ENCODE peak calls at places on chromosomes 2 and 18, in nine cellular contexts. N is aorta; V is fibroblast of lung; E is Peyer's patch; A is CD8-positive, alpha-beta memory T cell; S is dorsolateral prefrontal cortex; G is transverse colon; B is pancreas; F is adrenal gland. U is an unnamed sample.

GRCh38 chr2:237141556-237141955 is 55.9 kb downstream of the COPS8 start:
- DNase-seq in N (no peak), V (peak; percentile 88), E (no peak), A (no peak), S (no peak), G (no peak), B (no peak), F (no peak), U (no peak)

GRCh38 chr18:7950380-7951143 is 383.4 kb downstream of the PTPRM start:
- DNase-seq in N (no peak), V (peak; percentile 78), E (peak; percentile 66), A (no peak), S (no peak), G (no peak), B (no peak), F (no peak), U (no peak)

GRCh38 chr2:128505150-128505490 is 186.5 kb upstream of the HS6ST1 start:
- DNase-seq in N (peak; percentile 63), V (no peak), E (no peak), A (no peak), S (no peak), G (no peak), B (no peak), F (no peak), U (no peak)

GRCh38 chr2:113370478-113371091 is 66.9 kb upstream of the ZNG1B start:
- DNase-seq in N (no peak), V (peak; percentile 58), E (peak; percentile 86), A (peak; percentile 68), S (peak; percentile 54), G (peak; percentile 75), B (no peak), F (peak; percentile 82), U (peak; percentile 29)

GRCh38 chr2:195498176-195498575 is 158.8 kb upstream of the SLC39A10 start:
- DNase-seq in N (no peak), V (peak; percentile 19), E (peak; percentile 92), A (peak; percentile 53), S (no peak), G (peak; percentile 57), B (no peak), F (peak; percentile 69), U (peak; percentile 66)

GRCh38 chr2:227509824-227510619 is 38.1 kb downstream of the AGFG1 start:
- DNase-seq in N (no peak), V (peak; percentile 45), E (no peak), A (no peak), S (no peak), G (no peak), B (no peak), F (no peak), U (no peak)

GRCh38 chr2:134301099-134301970 is 47.5 kb downstream of the MGAT5 start:
- DNase-seq in N (no peak), V (peak; percentile 71), E (no peak), A (no peak), S (no peak), G (no peak), B (no peak), F (no peak), U (no peak)

GRCh38 chr2:191218292-191218898 is 26.8 kb upstream of the MYO1B start:
- DNase-seq in N (no peak), V (peak; percentile 83), E (peak; percentile 65), A (peak; percentile 23), S (peak; percentile 17), G (peak; percentile 41), B (no peak), F (no peak), U (peak; percentile 54)

GRCh38 chr2:43266692-43267091 is 40.3 kb upstream of the ZFP36L2 start:
- DNase-seq in N (no peak), V (no peak), E (peak; percentile 55), A (no peak), S (no peak), G (peak; percentile 43), B (no peak), F (peak; percentile 60), U (no peak)

GRCh38 chr18:25164837-25165791 is 186.9 kb downstream of the ZNF521 start:
- DNase-seq in N (no peak), V (peak; percentile 78), E (no peak), A (no peak), S (no peak), G (no peak), B (no peak), F (peak; percentile 35), U (no peak)

GRCh38 chr18:23805898-23806297 is 116.6 kb downstream of the LAMA3 start:
- DNase-seq in N (no peak), V (peak; percentile 58), E (no peak), A (no peak), S (no peak), G (no peak), B (no peak), F (no peak), U (no peak)
- H3K27ac ChIP-seq in N (no peak overlapping the region), V (no peak overlapping the region), E (no peak overlapping the region), A (no peak overlapping the region), S (no peak overlapping the region), G (no peak overlapping the region), B (no peak overlapping the region), F (no peak overlapping the region), U (no peak overlapping the region)

GRCh38 chr18:48003426-48004349 is 73.2 kb upstream of the SMAD2 start:
- DNase-seq in N (no peak), V (peak; percentile 36), E (peak; percentile 67), A (no peak), S (no peak), G (peak; percentile 66), B (no peak), F (peak; percentile 84), U (no peak)
- H3K27ac ChIP-seq in N (no peak overlapping the region), V (no peak overlapping the region), E (peak overlapping the region; percentile 19), A (no peak overlapping the region), S (no peak overlapping the region), G (peak overlapping the region; percentile 68), B (peak overlapping the region; percentile 86), F (peak overlapping the region; percentile 93), U (no peak overlapping the region)

GRCh38 chr2:197256771-197257170 is 53.8 kb downstream of the ANKRD44 start:
- DNase-seq in N (no peak), V (no peak), E (no peak), A (peak; percentile 57), S (no peak), G (no peak), B (no peak), F (no peak), U (no peak)
- H3K27ac ChIP-seq in N (no peak overlapping the region), V (no peak overlapping the region), E (no peak overlapping the region), A (peak overlapping the region; percentile 60), S (peak overlapping the region; percentile 37), G (peak overlapping the region; percentile 71), B (no peak overlapping the region), F (no peak overlapping the region), U (peak overlapping the region; percentile 46)

GRCh38 chr18:50969448-50969847 is 1.6 kb downstream of the ELAC1 start:
- DNase-seq in N (no peak), V (no peak), E (no peak), A (no peak), S (no peak), G (no peak), B (no peak), F (no peak), U (no peak)
- H3K27ac ChIP-seq in N (no peak overlapping the region), V (no peak overlapping the region), E (no peak overlapping the region), A (no peak overlapping the region), S (no peak overlapping the region), G (peak overlapping the region; percentile 97), B (peak overlapping the region; percentile 98), F (peak overlapping the region; percentile 99), U (no peak overlapping the region)

GRCh38 chr18:24024425-24024824 is 9.9 kb downstream of the TTC39C start:
- DNase-seq in N (no peak), V (no peak), E (no peak), A (no peak), S (no peak), G (no peak), B (no peak), F (no peak), U (no peak)

GRCh38 chr18:24022141-24022540 is 7.6 kb downstream of the TTC39C start:
- DNase-seq in N (no peak), V (peak; percentile 73), E (no peak), A (no peak), S (no peak), G (no peak), B (no peak), F (peak; percentile 33), U (no peak)

GRCh38 chr18:24023185-24023814 is 8.7 kb downstream of the TTC39C start:
- DNase-seq in N (no peak), V (no peak), E (no peak), A (no peak), S (no peak), G (no peak), B (no peak), F (no peak), U (no peak)

GRCh38 chr18:24027156-24027555 is 12.6 kb downstream of the TTC39C start:
- DNase-seq in N (no peak), V (peak; percentile 92), E (no peak), A (no peak), S (no peak), G (peak; percentile 38), B (no peak), F (peak; percentile 73), U (no peak)

DNA sequence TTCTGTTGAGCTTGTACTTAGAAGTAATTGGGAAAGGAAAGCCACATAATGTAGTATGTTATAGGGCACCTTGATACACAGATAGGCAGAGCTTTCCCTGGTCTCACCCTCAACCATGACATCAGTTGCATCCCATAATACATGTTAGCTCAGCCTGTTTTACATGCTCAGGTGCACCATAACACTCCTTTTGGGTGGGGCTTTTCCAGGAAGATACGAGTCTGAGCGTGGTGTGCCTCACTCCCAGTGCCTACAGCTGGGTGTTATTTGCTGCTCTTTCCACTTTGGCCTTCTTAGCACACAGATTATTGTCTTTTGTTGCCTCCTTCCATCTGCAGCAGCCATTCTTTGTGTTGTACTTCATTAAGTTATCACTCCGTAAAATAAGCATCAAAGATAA is 11.9 kb downstream of the TTC39C start:
- DNase-seq in N (no peak), V (no peak), E (no peak), A (no peak), S (no peak), G (no peak), B (no peak), F (no peak), U (no peak)
- H3K27ac ChIP-seq in N (no peak overlapping the region), V (no peak overlapping the region), E (no peak overlapping the region), A (no peak overlapping the region), S (no peak overlapping the region), G (peak overlapping the region; percentile 52), B (no peak overlapping the region), F (peak overlapping the region; percentile 74), U (no peak overlapping the region)

GRCh38 chr18:31490387-31490786 is 7.6 kb upstream of the DSG2 start:
- DNase-seq in N (no peak), V (peak; percentile 59), E (peak; percentile 61), A (no peak), S (no peak), G (no peak), B (no peak), F (no peak), U (no peak)
- H3K27ac ChIP-seq in N (no peak overlapping the region), V (no peak overlapping the region), E (peak overlapping the region; percentile 81), A (no peak overlapping the region), S (no peak overlapping the region), G (peak overlapping the region; percentile 65), B (no peak overlapping the region), F (no peak overlapping the region), U (no peak overlapping the region)

GRCh38 chr2:62202729-62203128 is 6.8 kb downstream of the B3GNT2 start:
- DNase-seq in N (no peak), V (no peak), E (no peak), A (no peak), S (no peak), G (no peak), B (no peak), F (no peak), U (no peak)
- H3K27ac ChIP-seq in N (no peak overlapping the region), V (no peak overlapping the region), E (no peak overlapping the region), A (no peak overlapping the region), S (no peak overlapping the region), G (no peak overlapping the region), B (no peak overlapping the region), F (no peak overlapping the region), U (no peak overlapping the region)

GRCh38 chr2:101644842-101645383 is 52.6 kb upstream of the MAP4K4 start:
- DNase-seq in N (no peak), V (no peak), E (no peak), A (no peak), S (no peak), G (no peak), B (no peak), F (no peak), U (no peak)
- H3K27ac ChIP-seq in N (no peak overlapping the region), V (no peak overlapping the region), E (no peak overlapping the region), A (no peak overlapping the region), S (no peak overlapping the region), G (no peak overlapping the region), B (no peak overlapping the region), F (no peak overlapping the region), U (no peak overlapping the region)